ENCODE peak calls at places on chromosomes 4 and X, in seven cellular contexts. One of them, this sample, is unnamed.

GRCh38 chr4:170047774-170048354 is 21.7 kb upstream of the MFAP3L start:
- DNase-seq in upper lobe of right lung: no peak
- DNase-seq in suprapubic skin: no peak
- DNase-seq in astrocyte of the spinal cord: peak; percentile 81
- DNase-seq in activated B cell treated with CpG ODN at 0.5 μM for 24 hours: no peak
- DNase-seq in breast epithelium: peak; percentile 57
- DNase-seq in spleen: no peak
- DNase-seq in this sample: no peak

GRCh38 chr4:188714488-188714887 is 575.2 kb downstream of the TRIML1 start:
- DNase-seq in astrocyte of the spinal cord: peak; percentile 15
- DNase-seq in activated B cell treated with CpG ODN at 0.5 μM for 24 hours: no peak
- DNase-seq in upper lobe of right lung: no peak
- DNase-seq in breast epithelium: no peak
- DNase-seq in spleen: no peak
- DNase-seq in suprapubic skin: no peak
- DNase-seq in this sample: no peak

GRCh38 chr4:79163981-79164490 is 161.8 kb downstream of the NAA11 start:
- DNase-seq in breast epithelium: no peak
- DNase-seq in upper lobe of right lung: no peak
- DNase-seq in astrocyte of the spinal cord: no peak
- DNase-seq in suprapubic skin: no peak
- DNase-seq in activated B cell treated with CpG ODN at 0.5 μM for 24 hours: no peak
- DNase-seq in spleen: no peak
- DNase-seq in this sample: no peak

GRCh38 chr4:41095973-41096372 is 118.4 kb downstream of the APBB2 start:
- DNase-seq in upper lobe of right lung: no peak
- DNase-seq in spleen: no peak
- DNase-seq in breast epithelium: no peak
- DNase-seq in astrocyte of the spinal cord: peak; percentile 62
- DNase-seq in suprapubic skin: no peak
- DNase-seq in activated B cell treated with CpG ODN at 0.5 μM for 24 hours: no peak
- DNase-seq in this sample: no peak

GRCh38 chrX:7068939-7069367 is 78.6 kb upstream of the STS start:
- DNase-seq in astrocyte of the spinal cord: no peak
- DNase-seq in suprapubic skin: no peak
- DNase-seq in breast epithelium: no peak
- DNase-seq in activated B cell treated with CpG ODN at 0.5 μM for 24 hours: no peak
- DNase-seq in spleen: no peak
- DNase-seq in upper lobe of right lung: no peak
- DNase-seq in this sample: no peak

GRCh38 chrX:21812628-21813027 is 26.8 kb upstream of the MBTPS2 start:
- DNase-seq in suprapubic skin: no peak
- DNase-seq in breast epithelium: no peak
- DNase-seq in astrocyte of the spinal cord: no peak
- DNase-seq in spleen: no peak
- DNase-seq in activated B cell treated with CpG ODN at 0.5 μM for 24 hours: no peak
- DNase-seq in upper lobe of right lung: no peak
- DNase-seq in this sample: no peak

GRCh38 chrX:67104982-67105757 is 438.7 kb upstream of the AR start:
- DNase-seq in spleen: no peak
- DNase-seq in activated B cell treated with CpG ODN at 0.5 μM for 24 hours: no peak
- DNase-seq in suprapubic skin: no peak
- DNase-seq in upper lobe of right lung: no peak
- DNase-seq in astrocyte of the spinal cord: no peak
- DNase-seq in breast epithelium: no peak
- DNase-seq in this sample: no peak

GRCh38 chr4:31114821-31115220 is 394.7 kb downstream of the PCDH7 start:
- DNase-seq in activated B cell treated with CpG ODN at 0.5 μM for 24 hours: no peak
- DNase-seq in upper lobe of right lung: no peak
- DNase-seq in suprapubic skin: no peak
- DNase-seq in spleen: no peak
- DNase-seq in astrocyte of the spinal cord: peak; percentile 13
- DNase-seq in breast epithelium: no peak
- DNase-seq in this sample: no peak

GRCh38 chr4:149296503-149296902 is 519.1 kb downstream of the IQCM start:
- DNase-seq in spleen: no peak
- DNase-seq in breast epithelium: no peak
- DNase-seq in suprapubic skin: no peak
- DNase-seq in activated B cell treated with CpG ODN at 0.5 μM for 24 hours: no peak
- DNase-seq in astrocyte of the spinal cord: peak; percentile 7
- DNase-seq in upper lobe of right lung: no peak
- DNase-seq in this sample: no peak

GRCh38 chrX:139224953-139225665 is 305.4 kb upstream of the F9 start:
- DNase-seq in activated B cell treated with CpG ODN at 0.5 μM for 24 hours: no peak
- DNase-seq in astrocyte of the spinal cord: peak; percentile 1
- DNase-seq in spleen: no peak
- DNase-seq in breast epithelium: no peak
- DNase-seq in suprapubic skin: no peak
- DNase-seq in upper lobe of right lung: no peak
- DNase-seq in this sample: no peak

GRCh38 chr4:185134176-185134869 is 8.7 kb upstream of the SLC25A4 start:
- DNase-seq in suprapubic skin: no peak
- DNase-seq in breast epithelium: no peak
- DNase-seq in astrocyte of the spinal cord: peak; percentile 63
- DNase-seq in activated B cell treated with CpG ODN at 0.5 μM for 24 hours: no peak
- DNase-seq in upper lobe of right lung: no peak
- DNase-seq in spleen: no peak
- DNase-seq in this sample: no peak

GRCh38 chrX:15310117-15310516 is 5.3 kb downstream of the ASB11 start:
- DNase-seq in astrocyte of the spinal cord: no peak
- DNase-seq in breast epithelium: no peak
- DNase-seq in upper lobe of right lung: no peak
- DNase-seq in spleen: no peak
- DNase-seq in suprapubic skin: no peak
- DNase-seq in activated B cell treated with CpG ODN at 0.5 μM for 24 hours: no peak
- DNase-seq in this sample: no peak

GRCh38 chr4:81732980-81733379 is 261.3 kb upstream of the RASGEF1B start:
- DNase-seq in suprapubic skin: no peak
- DNase-seq in spleen: no peak
- DNase-seq in astrocyte of the spinal cord: no peak
- DNase-seq in upper lobe of right lung: no peak
- DNase-seq in breast epithelium: no peak
- DNase-seq in activated B cell treated with CpG ODN at 0.5 μM for 24 hours: no peak
- DNase-seq in this sample: no peak

GRCh38 chr4:25213327-25213979 is 20.4 kb upstream of the PI4K2B start:
- DNase-seq in spleen: no peak
- DNase-seq in suprapubic skin: no peak
- DNase-seq in astrocyte of the spinal cord: no peak
- DNase-seq in upper lobe of right lung: no peak
- DNase-seq in breast epithelium: no peak
- DNase-seq in activated B cell treated with CpG ODN at 0.5 μM for 24 hours: no peak
- DNase-seq in this sample: no peak

GRCh38 chr4:10457255-10457801 is at the start of gene ZNF518B:
- DNase-seq in spleen: peak; percentile 95
- DNase-seq in suprapubic skin: peak; percentile 70
- DNase-seq in breast epithelium: no peak
- DNase-seq in astrocyte of the spinal cord: peak; percentile 56
- DNase-seq in upper lobe of right lung: peak; percentile 87
- DNase-seq in activated B cell treated with CpG ODN at 0.5 μM for 24 hours: peak; percentile 85
- DNase-seq in this sample: peak; percentile 80

GRCh38 chr4:105280338-105280809 is 133.7 kb downstream of the TET2 start:
- DNase-seq in suprapubic skin: no peak
- DNase-seq in astrocyte of the spinal cord: peak; percentile 93
- DNase-seq in upper lobe of right lung: no peak
- DNase-seq in spleen: no peak
- DNase-seq in breast epithelium: no peak
- DNase-seq in activated B cell treated with CpG ODN at 0.5 μM for 24 hours: no peak
- DNase-seq in this sample: no peak

GRCh38 chr4:7361256-7361655 is 73.5 kb downstream of the PSAPL1 start:
- DNase-seq in upper lobe of right lung: peak; percentile 54
- DNase-seq in spleen: no peak
- DNase-seq in breast epithelium: no peak
- DNase-seq in activated B cell treated with CpG ODN at 0.5 μM for 24 hours: no peak
- DNase-seq in suprapubic skin: no peak
- DNase-seq in astrocyte of the spinal cord: peak; percentile 29
- DNase-seq in this sample: no peak

DNA sequence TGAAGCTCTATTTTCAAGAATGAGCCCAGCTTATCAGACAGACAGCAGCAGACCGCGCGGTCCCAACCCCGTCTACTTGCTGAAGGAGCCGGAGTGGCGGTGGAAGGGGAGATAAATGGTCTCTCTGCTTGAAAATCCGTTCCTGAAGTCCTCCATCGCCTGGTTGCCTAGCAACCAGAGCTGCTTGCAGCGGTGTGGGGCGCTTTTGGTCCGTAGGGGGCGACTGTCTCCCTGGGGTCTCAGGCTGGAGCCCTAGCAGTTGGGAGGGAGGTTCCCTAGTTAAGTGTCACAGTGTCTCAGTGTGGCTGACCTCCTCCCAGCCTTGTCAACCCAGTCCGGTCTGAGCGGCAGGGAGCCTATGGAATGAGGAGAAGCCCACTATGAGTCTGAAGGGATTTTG is 8.3 kb upstream of the DLG3 start:
- DNase-seq in upper lobe of right lung: no peak
- DNase-seq in activated B cell treated with CpG ODN at 0.5 μM for 24 hours: no peak
- DNase-seq in suprapubic skin: no peak
- DNase-seq in breast epithelium: no peak
- DNase-seq in spleen: no peak
- DNase-seq in astrocyte of the spinal cord: no peak
- DNase-seq in this sample: no peak
- TF ChIP-seq CTCF in upper lobe of right lung: no peak
- TF ChIP-seq CTCF in activated B cell treated with CpG ODN at 0.5 μM for 24 hours: no peak
- TF ChIP-seq CTCF in suprapubic skin: no peak
- TF ChIP-seq CTCF in breast epithelium: no peak
- TF ChIP-seq CTCF in spleen: no peak
- TF ChIP-seq CTCF in astrocyte of the spinal cord: peak; percentile 17
- TF ChIP-seq CTCF in this sample: no peak

GRCh38 chr4:83071116-83071515 is 36.1 kb downstream of the COPS4 start:
- DNase-seq in breast epithelium: no peak
- DNase-seq in astrocyte of the spinal cord: peak; percentile 13
- DNase-seq in upper lobe of right lung: no peak
- DNase-seq in activated B cell treated with CpG ODN at 0.5 μM for 24 hours: no peak
- DNase-seq in spleen: no peak
- DNase-seq in suprapubic skin: no peak
- DNase-seq in this sample: no peak

GRCh38 chr4:83075271-83075670 is 39.3 kb downstream of the PLAC8 start:
- DNase-seq in spleen: no peak
- DNase-seq in suprapubic skin: no peak
- DNase-seq in activated B cell treated with CpG ODN at 0.5 μM for 24 hours: no peak
- DNase-seq in astrocyte of the spinal cord: no peak
- DNase-seq in breast epithelium: no peak
- DNase-seq in upper lobe of right lung: no peak
- DNase-seq in this sample: no peak

GRCh38 chr4:83075696-83076095 is 38.8 kb downstream of the PLAC8 start:
- DNase-seq in activated B cell treated with CpG ODN at 0.5 μM for 24 hours: no peak
- DNase-seq in spleen: no peak
- DNase-seq in astrocyte of the spinal cord: peak; percentile 77
- DNase-seq in upper lobe of right lung: no peak
- DNase-seq in suprapubic skin: no peak
- DNase-seq in breast epithelium: no peak
- DNase-seq in this sample: no peak

DNA sequence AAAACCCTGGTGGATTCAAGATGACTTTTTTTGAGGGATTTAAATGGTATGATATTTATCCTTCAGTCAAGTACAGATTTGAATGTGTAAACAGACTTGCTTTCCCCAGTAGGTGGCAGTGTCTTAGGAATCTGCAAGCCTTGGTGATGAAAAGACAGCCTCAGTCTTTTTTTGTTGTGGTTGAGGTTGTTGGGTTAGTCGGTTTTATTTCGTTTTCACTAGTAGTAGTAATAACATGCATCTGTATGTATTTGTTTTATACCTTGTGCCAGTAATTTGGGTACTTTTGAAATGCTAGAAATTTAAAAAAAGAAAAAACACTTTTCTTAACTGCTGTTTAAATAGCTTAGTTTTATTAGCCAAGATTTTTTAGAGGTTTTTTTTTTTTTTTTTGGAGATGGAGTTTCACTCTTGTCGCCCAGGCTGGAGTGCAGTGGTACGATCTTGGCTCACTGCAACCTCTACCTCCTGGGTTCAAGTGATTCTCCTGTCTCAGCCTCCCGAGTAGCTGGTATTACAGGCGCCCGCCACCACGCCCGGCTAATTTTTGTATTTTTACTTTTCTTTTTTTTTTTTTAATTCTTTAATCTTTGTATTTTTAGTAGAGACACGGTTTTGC is 39.2 kb downstream of the COPS4 start:
- DNase-seq in upper lobe of right lung: no peak
- DNase-seq in astrocyte of the spinal cord: peak; percentile 82
- DNase-seq in spleen: no peak
- DNase-seq in breast epithelium: no peak
- DNase-seq in suprapubic skin: no peak
- DNase-seq in activated B cell treated with CpG ODN at 0.5 μM for 24 hours: no peak
- DNase-seq in this sample: no peak
- TF ChIP-seq CTCF in upper lobe of right lung: peak; percentile 72
- TF ChIP-seq CTCF in astrocyte of the spinal cord: peak; percentile 74
- TF ChIP-seq CTCF in spleen: peak; percentile 61
- TF ChIP-seq CTCF in breast epithelium: peak; percentile 32
- TF ChIP-seq CTCF in suprapubic skin: peak; percentile 51
- TF ChIP-seq CTCF in activated B cell treated with CpG ODN at 0.5 μM for 24 hours: peak; percentile 52
- TF ChIP-seq CTCF in this sample: peak; percentile 64

DNA sequence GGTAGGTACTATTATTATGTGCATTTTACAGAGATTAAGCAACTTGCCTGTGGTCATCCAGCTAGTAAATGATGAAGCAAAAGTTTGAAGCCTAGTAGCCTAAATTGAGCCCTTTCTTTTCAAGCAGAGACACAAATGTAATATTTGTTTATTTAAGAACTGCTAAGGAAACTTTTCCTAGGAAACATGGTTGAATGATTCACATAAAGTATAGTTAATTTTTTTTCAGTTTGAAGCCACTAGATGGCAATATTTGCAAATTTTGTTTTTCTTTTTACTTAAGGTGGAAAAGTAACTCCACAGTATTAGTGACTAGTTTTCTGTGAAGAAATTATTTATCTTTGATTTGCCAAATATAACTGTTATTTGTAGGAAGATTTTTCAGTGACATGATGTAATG is 52.8 kb upstream of the ANKRD17 start:
- DNase-seq in activated B cell treated with CpG ODN at 0.5 μM for 24 hours: no peak
- DNase-seq in spleen: no peak
- DNase-seq in astrocyte of the spinal cord: peak; percentile 75
- DNase-seq in upper lobe of right lung: no peak
- DNase-seq in breast epithelium: no peak
- DNase-seq in suprapubic skin: no peak
- DNase-seq in this sample: no peak
- TF ChIP-seq CTCF in activated B cell treated with CpG ODN at 0.5 μM for 24 hours: no peak
- TF ChIP-seq CTCF in spleen: no peak
- TF ChIP-seq CTCF in astrocyte of the spinal cord: peak; percentile 27
- TF ChIP-seq CTCF in upper lobe of right lung: peak; percentile 41
- TF ChIP-seq CTCF in breast epithelium: no peak
- TF ChIP-seq CTCF in suprapubic skin: no peak
- TF ChIP-seq CTCF in this sample: peak; percentile 60

DNA sequence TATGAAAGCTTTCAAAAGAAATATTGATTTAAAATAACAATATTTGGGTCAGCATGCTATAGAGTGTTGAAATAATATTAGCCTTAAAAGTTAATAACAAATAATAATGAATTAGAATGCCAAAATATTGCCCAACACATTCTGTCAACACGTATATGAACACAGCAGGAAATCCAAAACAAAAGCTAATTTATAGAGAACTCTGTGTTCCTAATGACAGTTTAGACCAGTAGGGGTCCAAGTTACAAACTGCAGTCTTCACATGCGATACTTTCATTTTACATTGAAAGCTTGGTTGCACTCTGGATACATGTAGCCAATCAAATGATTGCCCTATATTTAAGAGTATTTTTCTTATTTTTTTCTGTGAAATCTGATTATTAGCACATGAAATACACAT is 274.4 kb downstream of the DCTD start:
- DNase-seq in astrocyte of the spinal cord: peak; percentile 54
- DNase-seq in activated B cell treated with CpG ODN at 0.5 μM for 24 hours: no peak
- DNase-seq in breast epithelium: no peak
- DNase-seq in upper lobe of right lung: no peak
- DNase-seq in spleen: no peak
- DNase-seq in suprapubic skin: no peak
- DNase-seq in this sample: no peak
- TF ChIP-seq CTCF in astrocyte of the spinal cord: peak; percentile 29
- TF ChIP-seq CTCF in activated B cell treated with CpG ODN at 0.5 μM for 24 hours: no peak
- TF ChIP-seq CTCF in breast epithelium: no peak
- TF ChIP-seq CTCF in upper lobe of right lung: no peak
- TF ChIP-seq CTCF in spleen: no peak
- TF ChIP-seq CTCF in suprapubic skin: no peak
- TF ChIP-seq CTCF in this sample: no peak

GRCh38 chr4:166252487-166253402 is 379.7 kb downstream of the TLL1 start:
- DNase-seq in breast epithelium: no peak
- DNase-seq in astrocyte of the spinal cord: peak; percentile 29
- DNase-seq in suprapubic skin: no peak
- DNase-seq in upper lobe of right lung: no peak
- DNase-seq in activated B cell treated with CpG ODN at 0.5 μM for 24 hours: no peak
- DNase-seq in spleen: no peak
- DNase-seq in this sample: no peak
- TF ChIP-seq CTCF in breast epithelium: no peak
- TF ChIP-seq CTCF in astrocyte of the spinal cord: peak; percentile 63
- TF ChIP-seq CTCF in suprapubic skin: peak; percentile 27
- TF ChIP-seq CTCF in upper lobe of right lung: peak; percentile 46
- TF ChIP-seq CTCF in activated B cell treated with CpG ODN at 0.5 μM for 24 hours: no peak
- TF ChIP-seq CTCF in spleen: no peak
- TF ChIP-seq CTCF in this sample: no peak